ENCODE peak calls at places on chromosomes 3 and 15, in nine cellular contexts. One of them, this sample, is unnamed.

GRCh38 chr15:89400121-89400996 is 65.7 kb upstream of the POLG start:
- DNase-seq in activated CD4-positive, CD25-positive, alpha-beta regulatory T cell treated with anti-CD3 and anti-CD28 coated beads, Interleukin-2, amount 50 U/mL, for 72 hours: no peak
- DNase-seq in Peyer's patch: no peak
- DNase-seq in psoas muscle: no peak
- DNase-seq in dorsolateral prefrontal cortex: no peak
- DNase-seq in H7: peak
- DNase-seq in activated CD8-positive, alpha-beta memory T cell treated with anti-CD3 and anti-CD28 coated beads, Interleukin-2, amount 50 U/mL, for 48 hours: no peak
- DNase-seq in activated B cell treated with CpG ODN at 0.5 μM for 24 hours: peak
- DNase-seq in kidney tubule cell: no peak
- DNase-seq in this sample: no peak

GRCh38 chr3:50297896-50298725 is 1.1 kb downstream of the HYAL3 start:
- DNase-seq in activated CD4-positive, CD25-positive, alpha-beta regulatory T cell treated with anti-CD3 and anti-CD28 coated beads, Interleukin-2, amount 50 U/mL, for 72 hours: no peak
- DNase-seq in Peyer's patch: no peak
- DNase-seq in psoas muscle: no peak
- DNase-seq in dorsolateral prefrontal cortex: no peak
- DNase-seq in H7: peak
- DNase-seq in activated CD8-positive, alpha-beta memory T cell treated with anti-CD3 and anti-CD28 coated beads, Interleukin-2, amount 50 U/mL, for 48 hours: no peak
- DNase-seq in activated B cell treated with CpG ODN at 0.5 μM for 24 hours: no peak
- DNase-seq in kidney tubule cell: no peak
- DNase-seq in this sample: peak

GRCh38 chr3:27939940-27940339 is 217.8 kb upstream of the EOMES start:
- DNase-seq in activated CD4-positive, CD25-positive, alpha-beta regulatory T cell treated with anti-CD3 and anti-CD28 coated beads, Interleukin-2, amount 50 U/mL, for 72 hours: no peak
- DNase-seq in Peyer's patch: no peak
- DNase-seq in psoas muscle: no peak
- DNase-seq in dorsolateral prefrontal cortex: no peak
- DNase-seq in H7: no peak
- DNase-seq in activated CD8-positive, alpha-beta memory T cell treated with anti-CD3 and anti-CD28 coated beads, Interleukin-2, amount 50 U/mL, for 48 hours: no peak
- DNase-seq in activated B cell treated with CpG ODN at 0.5 μM for 24 hours: no peak
- DNase-seq in kidney tubule cell: peak
- DNase-seq in this sample: no peak

GRCh38 chr3:13135251-13135810 is 62.1 kb upstream of the IQSEC1 start:
- DNase-seq in activated CD4-positive, CD25-positive, alpha-beta regulatory T cell treated with anti-CD3 and anti-CD28 coated beads, Interleukin-2, amount 50 U/mL, for 72 hours: peak
- DNase-seq in Peyer's patch: peak
- DNase-seq in psoas muscle: no peak
- DNase-seq in dorsolateral prefrontal cortex: peak
- DNase-seq in H7: no peak
- DNase-seq in activated CD8-positive, alpha-beta memory T cell treated with anti-CD3 and anti-CD28 coated beads, Interleukin-2, amount 50 U/mL, for 48 hours: peak
- DNase-seq in activated B cell treated with CpG ODN at 0.5 μM for 24 hours: no peak
- DNase-seq in kidney tubule cell: no peak
- DNase-seq in this sample: no peak

GRCh38 chr15:33119865-33120264 is 74.6 kb downstream of the FMN1 start:
- DNase-seq in activated CD4-positive, CD25-positive, alpha-beta regulatory T cell treated with anti-CD3 and anti-CD28 coated beads, Interleukin-2, amount 50 U/mL, for 72 hours: no peak
- DNase-seq in Peyer's patch: no peak
- DNase-seq in psoas muscle: no peak
- DNase-seq in dorsolateral prefrontal cortex: no peak
- DNase-seq in H7: no peak
- DNase-seq in activated CD8-positive, alpha-beta memory T cell treated with anti-CD3 and anti-CD28 coated beads, Interleukin-2, amount 50 U/mL, for 48 hours: no peak
- DNase-seq in activated B cell treated with CpG ODN at 0.5 μM for 24 hours: no peak
- DNase-seq in kidney tubule cell: no peak
- DNase-seq in this sample: no peak

GRCh38 chr15:85047271-85047948 is 65.8 kb downstream of the PDE8A start:
- DNase-seq in activated CD4-positive, CD25-positive, alpha-beta regulatory T cell treated with anti-CD3 and anti-CD28 coated beads, Interleukin-2, amount 50 U/mL, for 72 hours: no peak
- DNase-seq in Peyer's patch: no peak
- DNase-seq in psoas muscle: no peak
- DNase-seq in dorsolateral prefrontal cortex: no peak
- DNase-seq in H7: no peak
- DNase-seq in activated CD8-positive, alpha-beta memory T cell treated with anti-CD3 and anti-CD28 coated beads, Interleukin-2, amount 50 U/mL, for 48 hours: no peak
- DNase-seq in activated B cell treated with CpG ODN at 0.5 μM for 24 hours: no peak
- DNase-seq in kidney tubule cell: peak
- DNase-seq in this sample: no peak

GRCh38 chr3:53085476-53085875 is 39.6 kb upstream of the SFMBT1 start:
- DNase-seq in activated CD4-positive, CD25-positive, alpha-beta regulatory T cell treated with anti-CD3 and anti-CD28 coated beads, Interleukin-2, amount 50 U/mL, for 72 hours: no peak
- DNase-seq in Peyer's patch: no peak
- DNase-seq in psoas muscle: no peak
- DNase-seq in dorsolateral prefrontal cortex: no peak
- DNase-seq in H7: no peak
- DNase-seq in activated CD8-positive, alpha-beta memory T cell treated with anti-CD3 and anti-CD28 coated beads, Interleukin-2, amount 50 U/mL, for 48 hours: peak
- DNase-seq in activated B cell treated with CpG ODN at 0.5 μM for 24 hours: no peak
- DNase-seq in kidney tubule cell: no peak
- DNase-seq in this sample: no peak

GRCh38 chr15:31513178-31513577 is 186.5 kb downstream of the KLF13 start:
- DNase-seq in activated CD4-positive, CD25-positive, alpha-beta regulatory T cell treated with anti-CD3 and anti-CD28 coated beads, Interleukin-2, amount 50 U/mL, for 72 hours: no peak
- DNase-seq in Peyer's patch: no peak
- DNase-seq in psoas muscle: no peak
- DNase-seq in dorsolateral prefrontal cortex: no peak
- DNase-seq in H7: no peak
- DNase-seq in activated CD8-positive, alpha-beta memory T cell treated with anti-CD3 and anti-CD28 coated beads, Interleukin-2, amount 50 U/mL, for 48 hours: no peak
- DNase-seq in activated B cell treated with CpG ODN at 0.5 μM for 24 hours: no peak
- DNase-seq in kidney tubule cell: no peak
- DNase-seq in this sample: no peak

GRCh38 chr3:70580021-70580420 is 267.6 kb upstream of the MDFIC2 start:
- DNase-seq in activated CD4-positive, CD25-positive, alpha-beta regulatory T cell treated with anti-CD3 and anti-CD28 coated beads, Interleukin-2, amount 50 U/mL, for 72 hours: no peak
- DNase-seq in Peyer's patch: no peak
- DNase-seq in psoas muscle: no peak
- DNase-seq in dorsolateral prefrontal cortex: no peak
- DNase-seq in H7: no peak
- DNase-seq in activated CD8-positive, alpha-beta memory T cell treated with anti-CD3 and anti-CD28 coated beads, Interleukin-2, amount 50 U/mL, for 48 hours: no peak
- DNase-seq in activated B cell treated with CpG ODN at 0.5 μM for 24 hours: no peak
- DNase-seq in kidney tubule cell: no peak
- DNase-seq in this sample: no peak

GRCh38 chr3:123246846-123247245 is 45.1 kb downstream of the SEC22A start:
- DNase-seq in activated CD4-positive, CD25-positive, alpha-beta regulatory T cell treated with anti-CD3 and anti-CD28 coated beads, Interleukin-2, amount 50 U/mL, for 72 hours: no peak
- DNase-seq in Peyer's patch: no peak
- DNase-seq in psoas muscle: no peak
- DNase-seq in dorsolateral prefrontal cortex: no peak
- DNase-seq in H7: no peak
- DNase-seq in activated CD8-positive, alpha-beta memory T cell treated with anti-CD3 and anti-CD28 coated beads, Interleukin-2, amount 50 U/mL, for 48 hours: no peak
- DNase-seq in activated B cell treated with CpG ODN at 0.5 μM for 24 hours: no peak
- DNase-seq in kidney tubule cell: no peak
- DNase-seq in this sample: peak

GRCh38 chr15:94075349-94075748 is 156.0 kb upstream of the MCTP2 start:
- DNase-seq in activated CD4-positive, CD25-positive, alpha-beta regulatory T cell treated with anti-CD3 and anti-CD28 coated beads, Interleukin-2, amount 50 U/mL, for 72 hours: no peak
- DNase-seq in Peyer's patch: no peak
- DNase-seq in psoas muscle: peak
- DNase-seq in dorsolateral prefrontal cortex: no peak
- DNase-seq in H7: no peak
- DNase-seq in activated CD8-positive, alpha-beta memory T cell treated with anti-CD3 and anti-CD28 coated beads, Interleukin-2, amount 50 U/mL, for 48 hours: no peak
- DNase-seq in activated B cell treated with CpG ODN at 0.5 μM for 24 hours: no peak
- DNase-seq in kidney tubule cell: no peak
- DNase-seq in this sample: no peak

GRCh38 chr3:13343601-13344000 is 76.5 kb downstream of the NUP210 start:
- DNase-seq in activated CD4-positive, CD25-positive, alpha-beta regulatory T cell treated with anti-CD3 and anti-CD28 coated beads, Interleukin-2, amount 50 U/mL, for 72 hours: no peak
- DNase-seq in Peyer's patch: no peak
- DNase-seq in psoas muscle: no peak
- DNase-seq in dorsolateral prefrontal cortex: no peak
- DNase-seq in H7: peak
- DNase-seq in activated CD8-positive, alpha-beta memory T cell treated with anti-CD3 and anti-CD28 coated beads, Interleukin-2, amount 50 U/mL, for 48 hours: no peak
- DNase-seq in activated B cell treated with CpG ODN at 0.5 μM for 24 hours: no peak
- DNase-seq in kidney tubule cell: no peak
- DNase-seq in this sample: no peak

GRCh38 chr3:142168514-142168913 is 19.2 kb upstream of the TFDP2 start:
- DNase-seq in activated CD4-positive, CD25-positive, alpha-beta regulatory T cell treated with anti-CD3 and anti-CD28 coated beads, Interleukin-2, amount 50 U/mL, for 72 hours: no peak
- DNase-seq in Peyer's patch: no peak
- DNase-seq in psoas muscle: no peak
- DNase-seq in dorsolateral prefrontal cortex: no peak
- DNase-seq in H7: peak
- DNase-seq in activated CD8-positive, alpha-beta memory T cell treated with anti-CD3 and anti-CD28 coated beads, Interleukin-2, amount 50 U/mL, for 48 hours: no peak
- DNase-seq in activated B cell treated with CpG ODN at 0.5 μM for 24 hours: no peak
- DNase-seq in kidney tubule cell: no peak
- DNase-seq in this sample: no peak

GRCh38 chr3:97975466-97975865 is 3.2 kb upstream of the RIOX2 start:
- DNase-seq in activated CD4-positive, CD25-positive, alpha-beta regulatory T cell treated with anti-CD3 and anti-CD28 coated beads, Interleukin-2, amount 50 U/mL, for 72 hours: no peak
- DNase-seq in Peyer's patch: no peak
- DNase-seq in psoas muscle: no peak
- DNase-seq in dorsolateral prefrontal cortex: no peak
- DNase-seq in H7: no peak
- DNase-seq in activated CD8-positive, alpha-beta memory T cell treated with anti-CD3 and anti-CD28 coated beads, Interleukin-2, amount 50 U/mL, for 48 hours: no peak
- DNase-seq in activated B cell treated with CpG ODN at 0.5 μM for 24 hours: no peak
- DNase-seq in kidney tubule cell: no peak
- DNase-seq in this sample: no peak

GRCh38 chr3:187661267-187661666 is 8.9 kb downstream of the SST start:
- DNase-seq in activated CD4-positive, CD25-positive, alpha-beta regulatory T cell treated with anti-CD3 and anti-CD28 coated beads, Interleukin-2, amount 50 U/mL, for 72 hours: no peak
- DNase-seq in Peyer's patch: no peak
- DNase-seq in psoas muscle: no peak
- DNase-seq in dorsolateral prefrontal cortex: no peak
- DNase-seq in H7: no peak
- DNase-seq in activated CD8-positive, alpha-beta memory T cell treated with anti-CD3 and anti-CD28 coated beads, Interleukin-2, amount 50 U/mL, for 48 hours: no peak
- DNase-seq in activated B cell treated with CpG ODN at 0.5 μM for 24 hours: no peak
- DNase-seq in kidney tubule cell: peak
- DNase-seq in this sample: no peak

This sample was measured in left lobe of liver.